ENCODE peak calls at places on chromosomes 7 and 10, in four cellular contexts. J is stomach, L is SJCRH30, T is small intestine. N is an unnamed sample. For H3K36me3 and H3K4me1, the result is how much of the 10 kb centered on the place peaks cover.

GRCh38 chr10:75417522-75417927 is 13.9 kb upstream of the LRMDA start:
- DNase-seq in J (no peak), T (no peak), L (no peak), N (no peak)

GRCh38 chr7:75762350-75762917 is 9.6 kb downstream of the CCL26 start:
- DNase-seq in L (no peak), T (peak), J (no peak), N (peak)

GRCh38 chr10:117175215-117175900 is 21.9 kb upstream of the KCNK18 start:
- DNase-seq in J (no peak), L (peak), T (peak), N (no peak)

GRCh38 chr7:128672927-128673517 is 930 bp downstream of the GARIN1A start:
- DNase-seq in T (peak), J (no peak), L (no peak), N (peak)

GRCh38 chr10:28939352-28940157 is 262.2 kb downstream of the BAMBI start:
- DNase-seq in J (peak), L (peak), T (no peak), N (peak)

GRCh38 chr7:107643407-107643806 is 17.2 kb upstream of the SLC26A4 start:
- DNase-seq in J (no peak), T (no peak), L (no peak), N (peak)

GRCh38 chr7:21092923-21093702 is 306.4 kb upstream of the SP8 start:
- DNase-seq in T (no peak), L (no peak), J (no peak), N (no peak)

GRCh38 chr7:83410989-83411591 is 237.8 kb downstream of the SEMA3E start:
- DNase-seq in T (peak), L (peak), J (peak), N (peak)

GRCh38 chr7:69588773-69589172 is 9.5 kb upstream of the AUTS2 start:
- DNase-seq in T (no peak), L (no peak), J (no peak), N (no peak)

GRCh38 chr10:95394161-95394880 is 103.5 kb upstream of the PDLIM1 start:
- DNase-seq in J (no peak), T (no peak), L (no peak), N (no peak)

GRCh38 chr7:114760477-114760876 is 161.4 kb upstream of the MDFIC start:
- DNase-seq in J (no peak), L (no peak), T (no peak), N (no peak)

GRCh38 chr10:17831896-17832295 is 22.7 kb downstream of the MRC1 start:
- DNase-seq in T (peak), J (no peak), L (no peak), N (no peak)

GRCh38 chr7:111063166-111063565 is 27.8 kb upstream of the LRRN3 start:
- DNase-seq in J (no peak), T (no peak), L (no peak), N (no peak)

GRCh38 chr7:156929789-156930539 is 19.5 kb upstream of the NOM1 start:
- DNase-seq in T (no peak), L (no peak), J (no peak), N (no peak)

GRCh38 chr7:140304071-140304799 is 94.1 kb downstream of the SLC37A3 start:
- DNase-seq in L (no peak), T (peak), J (no peak), N (peak)

GRCh38 chr7:111138196-111138569 is 47.3 kb downstream of the LRRN3 start:
- DNase-seq in T (peak), J (no peak), L (peak), N (peak)

GRCh38 chr10:51224610-51225230 is 150.4 kb downstream of the PRKG1 start:
- DNase-seq in T (no peak), J (no peak), L (no peak), N (peak)

GRCh38 chr10:71840177-71840711 is 10.8 kb downstream of the PSAP start:
- DNase-seq in L (peak), T (peak), J (peak), N (peak)

GRCh38 chr10:124579003-124579384 is 117.4 kb downstream of the LHPP start:
- DNase-seq in T (no peak), L (no peak), J (no peak), N (no peak)

GRCh38 chr7:31171216-31171750 is 119.2 kb downstream of the ADCYAP1R1 start:
- DNase-seq in L (no peak), J (no peak), T (no peak), N (no peak)

GRCh38 chr7:29480456-29480855 is 83.2 kb upstream of the PRR15 start:
- DNase-seq in T (peak), J (peak), L (no peak), N (no peak)

GRCh38 chr10:95475827-95476481 is 85.2 kb downstream of the SORBS1 start:
- DNase-seq in T (peak), J (peak), L (no peak), N (no peak)

GRCh38 chr10:44966129-44966815 is 6.7 kb downstream of the RASSF4 start:
- DNase-seq in J (no peak), T (peak), L (no peak), N (no peak)

GRCh38 chr7:158740013-158740656 is 35.5 kb upstream of the NCAPG2 start:
- DNase-seq in L (no peak), T (no peak), J (peak), N (no peak)

GRCh38 chr10:132107211-132107946 is 41.6 kb downstream of the JAKMIP3 start:
- DNase-seq in T (no peak), L (no peak), J (peak), N (no peak)

GRCh38 chr10:18497955-18498354 is 153.4 kb downstream of the NSUN6 start:
- DNase-seq in L (no peak), T (no peak), J (no peak), N (no peak)

GRCh38 chr10:117294735-117295134 is 53.8 kb downstream of the SLC18A2 start:
- DNase-seq in J (no peak), L (no peak), T (no peak), N (no peak)

GRCh38 chr7:122803323-122803722 is 82.9 kb downstream of the CADPS2 start:
- DNase-seq in T (peak), L (no peak), J (no peak), N (peak)

GRCh38 chr7:3558410-3558809 is 257.4 kb downstream of the SDK1 start:
- DNase-seq in L (peak), J (no peak), T (no peak), N (no peak)

GRCh38 chr7:130234078-130234477 is 26.4 kb downstream of the SSMEM1 start:
- DNase-seq in J (no peak), L (no peak), T (peak), N (no peak)

GRCh38 chr10:71963756-71964668 is at the start of gene CHST3:
- DNase-seq in T (peak), L (peak), J (peak), N (peak)

GRCh38 chr10:124724279-124725027 is 19.7 kb downstream of the FAM53B start:
- DNase-seq in J (peak), T (peak), L (no peak), N (no peak)

GRCh38 chr7:17298840-17299476 is 506 bp downstream of the AHR start:
- DNase-seq in T (peak), L (no peak), J (peak), N (peak)

GRCh38 chr7:64884085-64884912 is 18.8 kb upstream of the ZNF273 start:
- DNase-seq in T (no peak), J (no peak), L (peak), N (no peak)

GRCh38 chr7:105101864-105102263 is 87.9 kb downstream of the KMT2E start:
- DNase-seq in T (no peak), L (no peak), J (no peak), N (no peak)

GRCh38 chr7:105112440-105113418 is 98.7 kb downstream of the KMT2E start:
- DNase-seq in J (peak), L (no peak), T (no peak), N (no peak)

GRCh38 chr7:105106473-105106872 is 92.5 kb downstream of the KMT2E start:
- DNase-seq in L (no peak), J (no peak), T (no peak), N (peak)

GRCh38 chr7:105102557-105103352 is 88.8 kb downstream of the KMT2E start:
- DNase-seq in J (no peak), L (no peak), T (no peak), N (no peak)

DNA sequence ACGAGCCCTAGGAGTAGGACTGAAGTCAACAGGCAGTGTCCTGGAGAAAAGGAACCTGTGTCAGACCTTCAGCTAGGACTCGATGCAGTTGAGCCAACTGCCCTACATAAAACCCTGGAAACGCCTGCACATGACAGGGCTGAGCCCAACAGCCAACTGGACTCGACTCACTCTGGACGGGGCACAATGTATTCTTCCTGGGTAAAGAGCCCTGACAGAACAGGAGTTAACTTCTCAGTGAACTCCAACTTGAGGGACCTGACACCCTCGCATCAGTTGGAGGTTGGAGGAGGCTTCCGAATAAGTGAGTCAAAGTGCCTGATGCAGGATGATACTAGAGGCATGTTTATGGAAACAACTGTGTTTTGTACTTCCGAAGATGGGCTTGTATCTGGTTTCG is 93.5 kb downstream of the KMT2E start:
- DNase-seq in T (no peak), L (no peak), J (no peak), N (no peak)
- H3K36me3 ChIP-seq in T (under half), L (half or more), J (half or more), N (half or more)

DNA sequence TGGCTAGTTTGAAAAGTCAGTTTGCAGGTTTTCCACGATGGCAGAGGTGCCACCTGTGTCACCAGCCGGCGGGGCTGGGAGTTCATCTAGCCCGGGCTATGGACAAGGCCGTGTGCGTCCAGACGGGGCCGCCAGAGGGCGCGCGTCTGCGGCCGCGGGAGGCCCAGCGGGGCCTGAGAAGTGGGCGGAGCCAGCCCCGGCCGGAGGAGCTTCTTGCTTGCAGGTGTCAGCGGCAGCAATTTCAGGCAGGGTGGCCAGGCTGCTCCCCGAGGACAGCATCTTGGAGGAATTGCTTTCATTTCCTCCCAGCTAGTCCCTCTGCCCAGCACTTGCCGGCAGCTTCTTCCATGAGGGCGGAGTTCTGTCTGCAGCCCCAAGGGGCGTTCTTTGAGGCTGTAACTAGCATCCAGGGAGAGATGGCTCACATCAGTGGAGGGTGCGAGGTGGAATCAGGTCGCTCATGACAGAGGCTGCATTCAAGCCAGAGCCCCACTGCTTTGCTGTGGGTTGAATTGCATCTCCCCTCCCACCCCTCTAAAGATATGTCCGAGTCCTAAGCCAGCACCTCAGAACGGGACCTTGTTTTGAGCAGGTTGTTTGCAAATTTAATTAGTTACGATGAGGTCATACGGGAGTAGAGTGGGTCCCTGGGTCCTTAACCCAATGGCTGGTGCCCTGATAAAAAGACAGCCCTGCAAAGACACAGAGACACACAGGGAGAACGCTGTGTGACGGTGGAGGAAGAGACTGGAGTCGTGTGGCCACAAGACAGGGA is 85.9 kb upstream of the MKI67 start:
- DNase-seq in L (peak), J (peak), T (peak), N (peak)
- H3K4me3 ChIP-seq in L (no peak), J (peak), T (no peak), N (peak)

GRCh38 chr7:137685439-137686164 is 161.2 kb downstream of the DGKI start:
- DNase-seq in L (no peak), T (no peak), J (no peak), N (no peak)

GRCh38 chr7:137684316-137684715 is 162.5 kb downstream of the DGKI start:
- DNase-seq in J (no peak), T (no peak), L (no peak), N (no peak)

GRCh38 chr7:137684776-137685175 is 162.0 kb downstream of the DGKI start:
- DNase-seq in T (no peak), L (no peak), J (no peak), N (no peak)

GRCh38 chr7:137681657-137682562 is 164.9 kb downstream of the DGKI start:
- DNase-seq in L (no peak), J (no peak), T (no peak), N (no peak)

GRCh38 chr7:137682596-137682995 is 164.2 kb downstream of the DGKI start:
- DNase-seq in L (no peak), J (no peak), T (no peak), N (no peak)
- H3K4me1 ChIP-seq in L (under half), J (under half), T (under half), N (under half)

GRCh38 chr7:98981701-98982100 is 103.4 kb downstream of the TRRAP start:
- DNase-seq in T (no peak), J (no peak), L (no peak), N (no peak)
- H3K36me3 ChIP-seq in T (under half), J (half or more), L (half or more), N (half or more)

DNA sequence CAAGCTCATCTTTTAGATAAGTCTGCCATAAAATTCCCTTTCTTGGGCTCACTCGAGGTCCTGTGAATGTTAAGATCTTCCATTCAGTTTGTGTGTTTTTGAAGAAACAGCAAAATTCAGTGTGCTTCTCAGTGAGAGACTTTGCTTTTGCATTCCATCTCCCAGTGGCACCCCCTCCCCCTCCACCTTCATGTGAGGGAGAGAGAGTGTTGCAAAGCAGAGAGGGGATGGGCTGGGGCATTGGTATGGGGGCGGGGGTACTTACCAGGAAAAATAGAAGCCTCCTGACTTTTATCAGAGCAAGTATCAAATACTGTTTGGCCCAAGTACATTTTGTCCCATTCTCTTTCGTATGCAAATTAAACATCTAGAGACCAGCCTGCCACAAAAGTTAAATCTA is 3.7 kb upstream of the TECTB start:
- DNase-seq in L (no peak), T (no peak), J (no peak), N (no peak)
- H3K4me3 ChIP-seq in L (no peak), T (no peak), J (no peak), N (no peak)

DNA sequence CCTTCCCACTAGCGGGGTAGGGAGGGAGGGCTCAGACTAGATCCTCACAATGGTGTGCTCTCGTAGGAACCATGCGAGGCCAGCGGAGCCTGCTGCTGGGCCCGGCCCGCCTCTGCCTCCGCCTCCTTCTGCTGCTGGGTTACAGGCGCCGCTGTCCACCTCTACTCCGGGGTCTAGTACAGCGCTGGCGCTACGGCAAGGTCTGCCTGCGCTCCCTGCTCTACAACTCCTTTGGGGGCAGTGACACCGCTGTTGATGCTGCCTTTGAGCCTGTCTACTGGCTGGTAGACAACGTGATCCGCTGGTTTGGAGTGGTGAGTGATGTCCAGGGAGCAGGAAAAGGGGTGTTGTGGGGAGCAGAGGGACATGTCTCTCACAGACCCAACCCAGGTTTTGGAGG is 5.6 kb downstream of the ZDHHC16 start:
- DNase-seq in J (no peak), L (no peak), T (no peak), N (no peak)
- H3K4me1 ChIP-seq in J (half or more), L (under half), T (under half), N (under half)